ENCODE peak calls at places on chromosomes 16 and 17, in seven cellular contexts. One of them, this sample, is unnamed.
A peak's percentile ranks its signal among the peaks of the same experiment; 100 is the strongest.

GRCh38 chr16:30977502-30977901 is 7.5 kb upstream of the HSD3B7 start:
- DNase-seq in GM04504: no peak
- DNase-seq in Right ventricle myocardium superior: no peak
- DNase-seq in AG08396: no peak
- DNase-seq in NCI-H2081: no peak
- DNase-seq in NCI-H1105 treated with DMSO at 0.1 percent for 48 hours: no peak
- DNase-seq in CD4-positive, alpha-beta T cell: no peak
- DNase-seq in this sample: peak; percentile 57

GRCh38 chr16:67197704-67198103 is 1.2 kb upstream of the ELMO3 start:
- DNase-seq in GM04504: no peak
- DNase-seq in AG08396: no peak
- DNase-seq in NCI-H2081: no peak
- DNase-seq in Right ventricle myocardium superior: no peak
- DNase-seq in NCI-H1105 treated with DMSO at 0.1 percent for 48 hours: no peak
- DNase-seq in CD4-positive, alpha-beta T cell: no peak
- DNase-seq in this sample: no peak

GRCh38 chr17:20012137-20012536 is 3.0 kb downstream of the SPECC1 start:
- DNase-seq in Right ventricle myocardium superior: no peak
- DNase-seq in GM04504: no peak
- DNase-seq in NCI-H2081: no peak
- DNase-seq in NCI-H1105 treated with DMSO at 0.1 percent for 48 hours: no peak
- DNase-seq in CD4-positive, alpha-beta T cell: no peak
- DNase-seq in AG08396: no peak
- DNase-seq in this sample: no peak

GRCh38 chr16:48526058-48526957 is 83.7 kb downstream of the N4BP1 start:
- DNase-seq in CD4-positive, alpha-beta T cell: no peak
- DNase-seq in NCI-H2081: peak; percentile 3
- DNase-seq in AG08396: no peak
- DNase-seq in GM04504: no peak
- DNase-seq in NCI-H1105 treated with DMSO at 0.1 percent for 48 hours: peak; percentile 17
- DNase-seq in Right ventricle myocardium superior: peak; percentile 22
- DNase-seq in this sample: peak; percentile 69

GRCh38 chr17:16945513-16946201 is 26.3 kb downstream of the TNFRSF13B start:
- DNase-seq in GM04504: no peak
- DNase-seq in Right ventricle myocardium superior: no peak
- DNase-seq in CD4-positive, alpha-beta T cell: no peak
- DNase-seq in NCI-H1105 treated with DMSO at 0.1 percent for 48 hours: no peak
- DNase-seq in AG08396: no peak
- DNase-seq in NCI-H2081: no peak
- DNase-seq in this sample: no peak

GRCh38 chr17:80005360-80006338 is 30.0 kb downstream of the TBC1D16 start:
- DNase-seq in NCI-H1105 treated with DMSO at 0.1 percent for 48 hours: peak; percentile 58
- DNase-seq in AG08396: peak; percentile 92
- DNase-seq in NCI-H2081: peak; percentile 60
- DNase-seq in CD4-positive, alpha-beta T cell: peak; percentile 52
- DNase-seq in GM04504: no peak
- DNase-seq in Right ventricle myocardium superior: no peak
- DNase-seq in this sample: peak; percentile 94

GRCh38 chr17:28612936-28613872 is 781 bp downstream of the RSKR start:
- DNase-seq in NCI-H1105 treated with DMSO at 0.1 percent for 48 hours: peak; percentile 11
- DNase-seq in AG08396: peak; percentile 49
- DNase-seq in GM04504: no peak
- DNase-seq in Right ventricle myocardium superior: no peak
- DNase-seq in CD4-positive, alpha-beta T cell: peak; percentile 26
- DNase-seq in NCI-H2081: no peak
- DNase-seq in this sample: peak; percentile 41

GRCh38 chr17:79915850-79916430 is 76.7 kb upstream of the CBX4 start:
- DNase-seq in GM04504: no peak
- DNase-seq in NCI-H1105 treated with DMSO at 0.1 percent for 48 hours: no peak
- DNase-seq in CD4-positive, alpha-beta T cell: no peak
- DNase-seq in Right ventricle myocardium superior: no peak
- DNase-seq in NCI-H2081: no peak
- DNase-seq in AG08396: peak; percentile 71
- DNase-seq in this sample: peak; percentile 81

GRCh38 chr17:75088465-75088895 is 726 bp downstream of the SLC16A5 start:
- DNase-seq in Right ventricle myocardium superior: no peak
- DNase-seq in GM04504: no peak
- DNase-seq in AG08396: no peak
- DNase-seq in NCI-H2081: no peak
- DNase-seq in CD4-positive, alpha-beta T cell: no peak
- DNase-seq in NCI-H1105 treated with DMSO at 0.1 percent for 48 hours: no peak
- DNase-seq in this sample: no peak

GRCh38 chr17:57634713-57635465 is 110.2 kb downstream of the CCDC182 start:
- DNase-seq in CD4-positive, alpha-beta T cell: no peak
- DNase-seq in GM04504: no peak
- DNase-seq in AG08396: peak; percentile 26
- DNase-seq in Right ventricle myocardium superior: no peak
- DNase-seq in NCI-H2081: no peak
- DNase-seq in NCI-H1105 treated with DMSO at 0.1 percent for 48 hours: no peak
- DNase-seq in this sample: no peak

GRCh38 chr17:3818786-3819185 is 17.8 kb upstream of the ITGAE start:
- DNase-seq in Right ventricle myocardium superior: no peak
- DNase-seq in NCI-H1105 treated with DMSO at 0.1 percent for 48 hours: no peak
- DNase-seq in CD4-positive, alpha-beta T cell: no peak
- DNase-seq in NCI-H2081: no peak
- DNase-seq in AG08396: no peak
- DNase-seq in GM04504: no peak
- DNase-seq in this sample: no peak

GRCh38 chr17:41048441-41048840 is 1.3 kb upstream of the KRTAP2-1 start:
- DNase-seq in CD4-positive, alpha-beta T cell: no peak
- DNase-seq in Right ventricle myocardium superior: no peak
- DNase-seq in AG08396: peak; percentile 78
- DNase-seq in NCI-H2081: no peak
- DNase-seq in GM04504: no peak
- DNase-seq in NCI-H1105 treated with DMSO at 0.1 percent for 48 hours: no peak
- DNase-seq in this sample: no peak

GRCh38 chr16:79170565-79171242 is 429.8 kb downstream of the MAF start:
- DNase-seq in NCI-H2081: no peak
- DNase-seq in GM04504: no peak
- DNase-seq in AG08396: no peak
- DNase-seq in Right ventricle myocardium superior: no peak
- DNase-seq in NCI-H1105 treated with DMSO at 0.1 percent for 48 hours: no peak
- DNase-seq in CD4-positive, alpha-beta T cell: no peak
- DNase-seq in this sample: no peak

This sample was measured in HuH-7.5.